ENCODE peak calls at places on chromosomes 12 and 14, in four cellular contexts. R is CD4-positive, alpha-beta T cell; L is activated T-cell treated with anti-CD3 and anti-CD28 coated beads for 1 hour; E is SW480. T is an unnamed sample.
A peak's percentile ranks its signal among the peaks of the same experiment; 100 is the strongest.

GRCh38 chr12:91023326-91024004 is 18.7 kb upstream of the EPYC start:
- DNase-seq in E (peak; percentile 40), L (no peak), R (no peak), T (no peak)

GRCh38 chr12:116039081-116039480 is 238.4 kb downstream of the MED13L start:
- DNase-seq in E (no peak), R (no peak), L (no peak), T (no peak)

GRCh38 chr12:54711664-54712063 is 63.5 kb upstream of the DCD start:
- DNase-seq in R (no peak), E (no peak), L (no peak), T (no peak)

GRCh38 chr12:13195244-13195643 is 1.3 kb upstream of the EMP1 start:
- DNase-seq in L (no peak), E (no peak), R (no peak), T (no peak)

GRCh38 chr12:21797539-21797938 is 23.0 kb upstream of the KCNJ8 start:
- DNase-seq in E (no peak), L (no peak), R (no peak), T (no peak)

GRCh38 chr12:57845478-57846284 is 848 bp downstream of the CTDSP2 start:
- DNase-seq in R (peak; percentile 30), E (peak; percentile 56), L (peak; percentile 39), T (no peak)

GRCh38 chr14:33414041-33414440 is 475.4 kb downstream of the NPAS3 start:
- DNase-seq in E (no peak), R (no peak), L (no peak), T (no peak)

GRCh38 chr12:84814664-84815245 is 97.8 kb downstream of the SLC6A15 start:
- DNase-seq in E (no peak), L (no peak), R (no peak), T (no peak)

GRCh38 chr14:94595912-94596311 is 14.7 kb downstream of the SERPINA5 start:
- DNase-seq in E (no peak), R (no peak), L (no peak), T (no peak)

GRCh38 chr12:105426766-105427165 is 96.3 kb downstream of the C12orf75 start:
- DNase-seq in L (no peak), E (no peak), R (no peak), T (no peak)

GRCh38 chr12:76696186-76696585 is 67.7 kb upstream of the ZDHHC17 start:
- DNase-seq in L (no peak), E (no peak), R (no peak), T (no peak)

GRCh38 chr12:105219261-105220018 is 16.5 kb downstream of the APPL2 start:
- DNase-seq in L (no peak), E (no peak), R (no peak), T (no peak)

GRCh38 chr12:101829639-101830390 is 944 bp downstream of the GNPTAB start:
- DNase-seq in L (no peak), E (no peak), R (no peak), T (no peak)

GRCh38 chr12:59389968-59390576 is 205.8 kb upstream of the SLC16A7 start:
- DNase-seq in L (no peak), E (no peak), R (no peak), T (no peak)

GRCh38 chr14:23153891-23154796 is 29.3 kb downstream of the SLC7A8 start:
- DNase-seq in R (no peak), E (peak; percentile 91), L (no peak), T (no peak)

GRCh38 chr12:80807640-80808288 is 91.1 kb downstream of the MYF5 start:
- DNase-seq in L (no peak), E (no peak), R (no peak), T (no peak)

GRCh38 chr12:120229583-120230325 is 28.8 kb upstream of the RPLP0 start:
- DNase-seq in R (no peak), E (no peak), L (no peak), T (no peak)

GRCh38 chr14:29321646-29322045 is 555.1 kb downstream of the FOXG1 start:
- DNase-seq in R (no peak), E (no peak), L (no peak), T (no peak)

GRCh38 chr12:12376636-12377448 is 20.0 kb downstream of the BORCS5 start:
- DNase-seq in L (no peak), E (peak; percentile 92), R (no peak), T (peak; percentile 50)

GRCh38 chr12:100717733-100718067 is 76.9 kb upstream of the ANO4 start:
- DNase-seq in E (no peak), L (no peak), R (no peak), T (no peak)

GRCh38 chr12:132140918-132141841 is 2.9 kb downstream of the DDX51 start:
- DNase-seq in E (no peak), R (no peak), L (no peak), T (no peak)

GRCh38 chr14:98926802-98927201 is 345.2 kb downstream of the BCL11B start:
- DNase-seq in L (no peak), R (no peak), E (no peak), T (no peak)

GRCh38 chr14:74049886-74050495 is 30.8 kb downstream of the BBOF1 start:
- DNase-seq in L (no peak), E (no peak), R (no peak), T (no peak)

GRCh38 chr12:65894127-65894526 is 69.8 kb downstream of the HMGA2 start:
- DNase-seq in R (no peak), L (no peak), E (no peak), T (no peak)

GRCh38 chr12:116806845-116807440 is 68.8 kb downstream of the RNFT2 start:
- DNase-seq in R (no peak), L (no peak), E (no peak), T (no peak)

GRCh38 chr12:124174406-124174805 is 120.5 kb upstream of the RFLNA start:
- DNase-seq in E (no peak), R (no peak), L (no peak), T (no peak)

GRCh38 chr14:105748204-105748578 is 221.8 kb downstream of the TMEM121 start:
- DNase-seq in E (peak; percentile 71), R (no peak), L (no peak), T (no peak)

GRCh38 chr12:97404549-97404948 is 58.1 kb upstream of the RMST start:
- DNase-seq in R (no peak), E (peak; percentile 45), L (no peak), T (peak; percentile 38)

GRCh38 chr12:114713466-114714215 is 29.7 kb upstream of the TBX3 start:
- DNase-seq in R (no peak), L (no peak), E (no peak), T (no peak)

GRCh38 chr14:21097616-21098133 is 780 bp downstream of the ZNF219 start:
- DNase-seq in L (no peak), R (no peak), E (no peak), T (no peak)

GRCh38 chr14:79605863-79606262 is 605.4 kb downstream of the DIO2 start:
- DNase-seq in L (no peak), E (no peak), R (no peak), T (no peak)

GRCh38 chr14:97306785-97307246 is 509.6 kb downstream of the VRK1 start:
- DNase-seq in L (no peak), R (no peak), E (no peak), T (no peak)

GRCh38 chr12:578743-579449 is 84.3 kb downstream of the NINJ2 start:
- DNase-seq in E (no peak), R (no peak), L (no peak), T (no peak)

GRCh38 chr12:52636189-52636588 is 15.8 kb downstream of the KRT2 start:
- DNase-seq in R (no peak), E (no peak), L (no peak), T (no peak)

GRCh38 chr12:118964988-118965387 is 16.4 kb upstream of the SRRM4 start:
- DNase-seq in R (no peak), L (no peak), E (no peak), T (no peak)

GRCh38 chr12:38954119-38954746 is 48.8 kb upstream of the CPNE8 start:
- DNase-seq in L (no peak), R (no peak), E (no peak), T (no peak)

GRCh38 chr14:55884819-55885218 is 233.4 kb upstream of the PELI2 start:
- DNase-seq in R (no peak), E (no peak), L (no peak), T (no peak)

GRCh38 chr14:49954171-49954631 is 61.3 kb downstream of the ARF6 start:
- DNase-seq in L (no peak), R (no peak), E (no peak), T (no peak)

T was measured in neuronal stem cell.